ENCODE peak calls at places on chromosomes 3 and 15, in four cellular contexts. G is K562, T is GM12878, J is H1. M is an unnamed sample.

GRCh38 chr3:86921981-86922680 is 68.8 kb downstream of the VGLL3 start:
- DNase-seq in J (no peak), T (no peak), G (no peak), M (no peak)

GRCh38 chr3:147654827-147655226 is 245.7 kb downstream of the ZIC1 start:
- DNase-seq in G (no peak), T (no peak), J (no peak), M (no peak)

GRCh38 chr3:194046995-194047681 is 88.8 kb upstream of the HES1 start:
- DNase-seq in J (no peak), T (no peak), G (no peak), M (no peak)

GRCh38 chr3:46881819-46882376 is 4.4 kb downstream of the PTH1R start:
- DNase-seq in J (peak), T (no peak), G (peak), M (no peak)

GRCh38 chr3:146133436-146133835 is 27.5 kb downstream of the PLOD2 start:
- DNase-seq in G (no peak), T (no peak), J (no peak), M (peak)

GRCh38 chr3:138971766-138972320 is 24.8 kb downstream of the FOXL2NB start:
- DNase-seq in J (peak), T (no peak), G (no peak), M (no peak)

GRCh38 chr15:38597221-38597800 is 32.7 kb upstream of the RASGRP1 start:
- DNase-seq in G (peak), J (no peak), T (no peak), M (no peak)

GRCh38 chr3:64422192-64422591 is 196.9 kb upstream of the PRICKLE2 start:
- DNase-seq in J (no peak), T (no peak), G (no peak), M (no peak)

GRCh38 chr15:28191832-28192231 is 92.7 kb upstream of the OCA2 start:
- DNase-seq in T (no peak), J (no peak), G (no peak), M (no peak)

GRCh38 chr15:65132841-65133549 is 613 bp downstream of the PDCD7 start:
- DNase-seq in G (peak), T (no peak), J (peak), M (peak)

GRCh38 chr3:3666664-3667063 is 132.6 kb upstream of the LRRN1 start:
- DNase-seq in T (peak), J (no peak), G (no peak), M (no peak)

GRCh38 chr3:3799173-3800075 is at the start of gene LRRN1:
- DNase-seq in G (no peak), J (peak), T (no peak), M (no peak)

GRCh38 chr15:74263473-74263872 is 27.3 kb downstream of the CCDC33 start:
- DNase-seq in J (no peak), T (no peak), G (no peak), M (no peak)

GRCh38 chr3:24704496-24704895 is 209.8 kb upstream of the THRB start:
- DNase-seq in G (no peak), T (no peak), J (no peak), M (no peak)

GRCh38 chr3:77620009-77620408 is 580.1 kb downstream of the ROBO2 start:
- DNase-seq in J (no peak), G (no peak), T (no peak), M (no peak)

GRCh38 chr3:110180733-110181132 is 843.4 kb upstream of the DPPA4 start:
- DNase-seq in G (no peak), T (no peak), J (no peak), M (no peak)

GRCh38 chr3:25448750-25449684 is 21.0 kb downstream of the RARB start:
- DNase-seq in T (no peak), J (no peak), G (no peak), M (peak)

GRCh38 chr3:54427951-54428871 is 305.9 kb downstream of the CACNA2D3 start:
- DNase-seq in T (peak), G (peak), J (peak), M (peak)

GRCh38 chr3:25040739-25041138 is 387.3 kb upstream of the RARB start:
- DNase-seq in T (no peak), J (no peak), G (no peak), M (no peak)

GRCh38 chr15:58309993-58310928 is 121.5 kb upstream of the LIPC start:
- DNase-seq in J (no peak), T (no peak), G (no peak), M (peak)

GRCh38 chr15:62601779-62602540 is 436.9 kb upstream of the C2CD4B start:
- DNase-seq in G (no peak), T (no peak), J (no peak), M (no peak)

GRCh38 chr15:25501828-25502446 is 63.1 kb upstream of the UBE3A start:
- DNase-seq in J (no peak), T (no peak), G (no peak), M (peak)

GRCh38 chr3:184305577-184305976 is 6.5 kb downstream of the PSMD2 start:
- DNase-seq in J (no peak), G (no peak), T (no peak), M (no peak)

GRCh38 chr15:91578511-91578910 is 275.0 kb upstream of the SLCO3A1 start:
- DNase-seq in G (no peak), J (no peak), T (no peak), M (no peak)

GRCh38 chr3:127151992-127152391 is 40.9 kb upstream of the PRR23E start:
- DNase-seq in J (no peak), G (no peak), T (no peak), M (no peak)

GRCh38 chr3:185330238-185330637 is 32.7 kb upstream of the MAP3K13 start:
- DNase-seq in J (no peak), T (no peak), G (no peak), M (no peak)

GRCh38 chr3:145735631-145736030 is 425.4 kb downstream of the PLOD2 start:
- DNase-seq in T (no peak), G (no peak), J (no peak), M (no peak)

GRCh38 chr3:21544076-21544462 is 206.9 kb downstream of the ZNF385D start:
- DNase-seq in G (no peak), T (no peak), J (no peak), M (no peak)

GRCh38 chr15:33506781-33507180 is 196.0 kb downstream of the RYR3 start:
- DNase-seq in J (no peak), G (no peak), T (no peak), M (no peak)

GRCh38 chr15:51156957-51157356 is 62.3 kb upstream of the TNFAIP8L3 start:
- DNase-seq in T (no peak), G (no peak), J (no peak), M (no peak)

GRCh38 chr3:158935846-158936245 is 134.0 kb downstream of the MFSD1 start:
- DNase-seq in T (no peak), G (no peak), J (no peak), M (no peak)

GRCh38 chr15:101113114-101114005 is 138.5 kb downstream of the CHSY1 start:
- DNase-seq in T (no peak), J (no peak), G (no peak), M (no peak)

GRCh38 chr3:129651316-129652202 is 45.1 kb upstream of the PLXND1 start:
- DNase-seq in G (no peak), T (no peak), J (no peak), M (no peak)
- TF ChIP-seq HDAC6 in G (no peak), T (no peak), J (no peak), M (no peak)

DNA sequence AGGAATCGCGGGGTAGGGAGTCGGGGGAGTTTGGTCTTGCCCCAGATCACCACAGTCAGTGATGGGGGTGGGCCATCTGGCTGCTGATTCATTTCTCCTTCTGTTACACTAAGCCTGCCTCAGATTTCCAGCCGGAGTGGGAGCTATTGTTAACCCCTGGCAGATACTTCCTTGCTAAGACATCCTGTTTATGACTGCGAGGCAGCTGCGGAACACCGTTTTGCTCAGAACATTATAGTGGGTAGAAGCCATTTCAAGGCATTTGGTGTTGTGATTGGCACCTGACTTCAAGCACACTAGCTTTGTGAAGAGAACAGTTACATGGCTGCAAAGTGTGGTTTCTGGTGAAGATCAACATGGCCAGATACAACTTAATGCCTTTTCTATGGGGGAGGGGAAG is 73.8 kb downstream of the FLNB start:
- DNase-seq in G (peak), T (no peak), J (no peak), M (no peak)
- TF ChIP-seq HDAC6 in G (no peak), T (no peak), J (no peak), M (no peak)

DNA sequence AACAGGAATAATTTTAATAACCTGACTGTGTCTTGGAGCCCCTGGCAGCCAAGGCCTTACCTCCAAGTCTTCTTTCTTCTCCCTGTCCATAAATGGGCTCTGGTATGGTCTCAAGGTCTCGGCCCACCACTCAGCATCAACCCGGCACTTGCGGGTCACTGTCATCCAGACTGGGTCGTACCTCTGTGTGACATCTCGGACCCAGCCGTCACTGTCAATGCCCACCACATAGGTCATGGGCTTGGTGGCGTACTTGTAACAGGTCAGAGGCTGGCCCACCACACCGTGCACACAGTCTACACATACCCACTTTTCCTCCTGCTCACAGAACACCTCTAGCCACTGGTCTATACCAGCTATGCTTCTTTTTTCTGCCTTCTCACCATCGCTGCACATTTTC is 20.4 kb downstream of the XPC start:
- DNase-seq in G (no peak), T (no peak), J (no peak), M (no peak)
- TF ChIP-seq HDAC6 in G (no peak), T (no peak), J (no peak), M (no peak)

DNA sequence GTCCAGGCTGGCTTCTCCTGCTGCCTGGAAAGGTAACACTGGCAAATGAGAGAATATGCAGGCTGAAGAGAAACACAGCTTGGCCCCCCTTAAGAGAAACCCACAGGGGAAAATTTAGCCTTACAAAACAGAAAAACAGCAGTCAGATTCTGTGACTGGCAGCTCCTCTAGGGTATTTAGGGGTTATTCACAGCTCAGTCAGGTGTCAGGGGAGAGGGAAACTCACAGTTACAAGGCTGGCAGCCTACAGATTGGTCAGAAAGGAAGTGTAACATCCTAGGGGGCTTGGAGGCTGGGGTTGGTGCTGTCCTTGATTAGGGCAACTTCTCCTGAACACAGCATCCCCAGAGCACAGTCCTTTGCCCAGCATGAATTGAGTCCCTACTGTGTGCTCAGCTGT is 81.4 kb downstream of the SEMA5B start:
- DNase-seq in J (no peak), G (no peak), T (no peak), M (no peak)
- TF ChIP-seq HDAC6 in J (no peak), G (no peak), T (no peak), M (no peak)

DNA sequence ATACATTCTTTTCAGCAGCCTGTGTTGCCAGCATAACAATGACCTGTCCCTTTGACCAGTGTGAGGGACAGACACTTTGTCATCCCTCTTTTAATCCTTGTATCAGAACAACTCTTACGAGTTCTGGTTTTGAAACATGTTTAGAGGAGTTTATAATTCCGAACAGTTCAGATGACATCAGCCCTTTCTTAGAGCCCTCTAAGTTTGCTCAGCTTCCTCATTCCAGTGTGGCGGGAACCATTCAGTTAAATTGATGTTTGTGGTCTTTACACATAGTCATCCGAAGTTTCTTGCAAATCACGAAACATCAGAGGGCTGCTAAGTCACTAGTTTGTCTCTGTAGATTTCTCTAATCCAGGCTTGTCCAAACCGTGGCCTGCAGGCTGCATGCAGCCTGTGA is 102.5 kb downstream of the AKAP13 start:
- DNase-seq in J (no peak), T (no peak), G (no peak), M (no peak)
- TF ChIP-seq HDAC6 in J (no peak), T (no peak), G (no peak), M (no peak)

M was measured in HepG2.